ENCODE peak calls at places on chromosomes 2 and 18, in nine cellular contexts. G is Calu3, J is astrocyte of the spinal cord, M is fibroblast of villous mesenchyme, A is H9, Y is K562, S is OCI-LY7, I is fibroblast of pulmonary artery, R is mammary epithelial cell. W is an unnamed sample.

GRCh38 chr2:189629553-189630453 is 31.5 kb upstream of the ASNSD1 start:
- DNase-seq in G (no peak), J (peak; percentile 23), M (peak; percentile 70), A (no peak), Y (no peak), S (no peak), I (peak; percentile 81), R (no peak), W (no peak)

GRCh38 chr2:69549421-69549820 is 94.1 kb downstream of the AAK1 start:
- DNase-seq in G (no peak), J (peak; percentile 54), M (peak; percentile 53), A (no peak), Y (no peak), S (no peak), I (peak; percentile 64), R (peak; percentile 44), W (no peak)

GRCh38 chr2:51971136-51971535 is 939.2 kb upstream of the NRXN1 start:
- DNase-seq in G (no peak), J (no peak), M (no peak), A (no peak), Y (no peak), S (no peak), I (no peak), R (no peak), W (no peak)

GRCh38 chr2:226308981-226309380 is 490.6 kb downstream of the IRS1 start:
- DNase-seq in G (no peak), J (peak; percentile 80), M (peak; percentile 28), A (no peak), Y (no peak), S (no peak), I (no peak), R (no peak), W (no peak)

GRCh38 chr2:52844701-52845423 is 922.7 kb upstream of the CHAC2 start:
- DNase-seq in G (no peak), J (peak; percentile 7), M (no peak), A (no peak), Y (no peak), S (no peak), I (peak; percentile 21), R (no peak), W (no peak)

GRCh38 chr2:191030521-191031154 is 16.7 kb upstream of the STAT1 start:
- DNase-seq in G (peak; percentile 43), J (peak; percentile 55), M (peak; percentile 65), A (no peak), Y (peak; percentile 18), S (peak; percentile 63), I (peak; percentile 68), R (no peak), W (no peak)

GRCh38 chr18:46398005-46398404 is 259.0 kb downstream of the LOXHD1 start:
- DNase-seq in G (no peak), J (no peak), M (no peak), A (no peak), Y (no peak), S (no peak), I (no peak), R (no peak), W (no peak)

GRCh38 chr2:118856978-118857676 is 9.7 kb upstream of the EN1 start:
- DNase-seq in G (no peak), J (no peak), M (no peak), A (peak; percentile 50), Y (no peak), S (no peak), I (no peak), R (no peak), W (no peak)

GRCh38 chr2:205807229-205807628 is 124.9 kb downstream of the NRP2 start:
- DNase-seq in G (no peak), J (no peak), M (no peak), A (no peak), Y (no peak), S (no peak), I (no peak), R (no peak), W (no peak)

GRCh38 chr18:8812631-8813030 is 107.3 kb downstream of the MTCL1 start:
- DNase-seq in G (no peak), J (peak; percentile 47), M (peak; percentile 74), A (no peak), Y (no peak), S (no peak), I (no peak), R (no peak), W (no peak)

GRCh38 chr18:73408434-73408833 is 540.6 kb upstream of the NETO1 start:
- DNase-seq in G (no peak), J (peak; percentile 25), M (peak; percentile 2), A (peak; percentile 48), Y (no peak), S (no peak), I (peak; percentile 18), R (no peak), W (no peak)

GRCh38 chr2:74548919-74549684 is 4.6 kb downstream of the LOXL3 start:
- DNase-seq in G (peak; percentile 76), J (peak; percentile 32), M (peak; percentile 48), A (peak; percentile 90), Y (peak; percentile 84), S (no peak), I (no peak), R (peak; percentile 57), W (no peak)

GRCh38 chr2:113056501-113056900 is 2.5 kb upstream of the IL36RN start:
- DNase-seq in G (no peak), J (no peak), M (no peak), A (no peak), Y (no peak), S (no peak), I (no peak), R (no peak), W (no peak)

GRCh38 chr2:119809329-119810038 is 49.8 kb downstream of the PTPN4 start:
- DNase-seq in G (no peak), J (peak; percentile 79), M (peak; percentile 59), A (no peak), Y (no peak), S (no peak), I (peak; percentile 93), R (no peak), W (no peak)

GRCh38 chr2:137380610-137381009 is 583.7 kb upstream of the HNMT start:
- DNase-seq in G (no peak), J (peak; percentile 40), M (no peak), A (no peak), Y (no peak), S (no peak), I (no peak), R (peak; percentile 82), W (no peak)

GRCh38 chr2:163711699-163712098 is 24.1 kb downstream of the FIGN start:
- DNase-seq in G (no peak), J (no peak), M (no peak), A (no peak), Y (no peak), S (no peak), I (no peak), R (no peak), W (no peak)

GRCh38 chr2:67560818-67561221 is 163.7 kb downstream of the ETAA1 start:
- DNase-seq in G (no peak), J (no peak), M (peak; percentile 99), A (no peak), Y (no peak), S (no peak), I (peak; percentile 69), R (no peak), W (no peak)

GRCh38 chr18:74248189-74248975 is 43.4 kb downstream of the CYB5A start:
- DNase-seq in G (no peak), J (no peak), M (no peak), A (no peak), Y (no peak), S (no peak), I (no peak), R (no peak), W (no peak)

GRCh38 chr2:235390108-235390815 is 103.6 kb upstream of the AGAP1 start:
- DNase-seq in G (peak; percentile 53), J (peak; percentile 48), M (peak; percentile 45), A (no peak), Y (no peak), S (peak; percentile 68), I (peak; percentile 9), R (no peak), W (no peak)

GRCh38 chr2:191049728-191050639 is 36.0 kb upstream of the STAT1 start:
- DNase-seq in G (no peak), J (peak; percentile 53), M (peak; percentile 89), A (no peak), Y (no peak), S (peak; percentile 57), I (peak; percentile 75), R (no peak), W (no peak)

GRCh38 chr2:180696005-180696404 is 284.4 kb upstream of the UBE2E3 start:
- DNase-seq in G (no peak), J (no peak), M (no peak), A (no peak), Y (no peak), S (no peak), I (no peak), R (no peak), W (no peak)

GRCh38 chr2:196220671-196221070 is 49.3 kb upstream of the STK17B start:
- DNase-seq in G (no peak), J (no peak), M (no peak), A (no peak), Y (no peak), S (no peak), I (no peak), R (no peak), W (no peak)
- TF ChIP-seq CTCF in G (no peak), J (no peak), M (no peak), A (no peak), Y (no peak), S (peak; percentile 8), I (no peak), R (no peak), W (no peak)

DNA sequence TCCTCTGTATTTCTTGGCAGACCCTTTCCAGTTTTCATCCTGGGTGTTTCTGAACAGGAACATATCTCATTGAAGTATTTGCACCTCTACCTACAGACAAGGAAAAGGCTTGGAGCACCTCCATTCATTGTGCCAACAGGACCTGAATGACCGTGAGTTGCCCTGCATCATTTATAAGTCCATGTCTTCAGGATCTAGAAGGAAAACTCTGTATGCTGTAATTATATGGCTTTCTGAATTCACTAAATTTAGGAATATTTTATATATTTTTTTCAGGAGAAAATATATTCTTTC is 402.3 kb upstream of the SLC14A2 start:
- DNase-seq in G (no peak), J (no peak), M (no peak), A (no peak), Y (no peak), S (no peak), I (no peak), R (no peak), W (no peak)
- TF ChIP-seq CTCF in G (no peak), J (no peak), M (no peak), A (peak; percentile 8), Y (no peak), S (no peak), I (no peak), R (no peak), W (peak; percentile 70)

GRCh38 chr2:207767461-207768167 is 2.1 kb downstream of the FZD5 start:
- DNase-seq in G (peak; percentile 79), J (peak; percentile 20), M (no peak), A (peak; percentile 71), Y (no peak), S (no peak), I (no peak), R (peak; percentile 48), W (no peak)
- TF ChIP-seq CTCF in G (peak; percentile 22), J (peak; percentile 49), M (peak; percentile 23), A (peak; percentile 57), Y (no peak), S (no peak), I (peak; percentile 37), R (peak; percentile 18), W (peak; percentile 28)

DNA sequence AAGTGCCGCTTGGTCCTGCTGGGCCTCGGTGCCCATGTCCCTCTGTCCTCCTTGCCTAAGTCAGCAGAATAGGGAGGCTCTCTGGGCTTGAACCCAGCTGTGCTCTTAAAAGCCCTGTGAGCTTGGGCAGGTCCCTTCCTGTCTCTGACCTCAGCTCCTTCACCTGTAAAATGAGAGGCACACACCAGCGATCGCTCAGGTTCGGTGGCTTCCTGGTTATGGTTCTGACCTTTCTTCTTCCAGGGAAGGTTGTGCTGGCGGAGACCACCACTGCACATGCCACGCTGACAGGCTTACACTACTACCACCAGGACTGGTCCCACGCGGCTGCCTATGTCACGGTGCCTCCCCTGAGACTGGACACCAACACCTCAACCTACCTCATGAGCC is 36.1 kb upstream of the MAPRE3 start:
- DNase-seq in G (no peak), J (no peak), M (no peak), A (peak; percentile 15), Y (no peak), S (no peak), I (no peak), R (no peak), W (no peak)
- TF ChIP-seq CTCF in G (no peak), J (no peak), M (no peak), A (no peak), Y (no peak), S (no peak), I (no peak), R (no peak), W (no peak)